ENCODE peak calls at places on chromosomes 13 and 19, in nine cellular contexts. P, G, R, K, D, N, V, Z and U are unnamed samples.
A peak's percentile ranks its signal among the peaks of the same experiment; 100 is the strongest.

GRCh38 chr19:3184847-3185481 is 766 bp upstream of the NCLN start:
- DNase-seq in P (peak; percentile 79), G (no peak), R (peak; percentile 82), K (peak; percentile 73), D (peak; percentile 51), N (peak; percentile 70), V (no peak), Z (peak; percentile 75), U (peak; percentile 59)

GRCh38 chr19:51389143-51389542 is 1.2 kb downstream of the C19orf84 start:
- DNase-seq in P (no peak), G (no peak), R (no peak), K (no peak), D (no peak), N (no peak), V (no peak), Z (no peak), U (no peak)

GRCh38 chr13:105991622-105992254 is 543.7 kb downstream of the EFNB2 start:
- DNase-seq in P (peak; percentile 41), G (no peak), R (no peak), K (peak; percentile 61), D (peak; percentile 26), N (no peak), V (no peak), Z (peak; percentile 82), U (no peak)

GRCh38 chr13:109516196-109516595 is 270.2 kb downstream of the IRS2 start:
- DNase-seq in P (no peak), G (no peak), R (no peak), K (no peak), D (no peak), N (no peak), V (no peak), Z (no peak), U (no peak)

GRCh38 chr19:3338541-3339181 is 27.7 kb upstream of the NFIC start:
- DNase-seq in P (peak; percentile 65), G (no peak), R (no peak), K (peak; percentile 87), D (no peak), N (peak; percentile 32), V (peak; percentile 86), Z (peak; percentile 84), U (peak; percentile 77)

GRCh38 chr13:78602561-78603239 is 652 bp downstream of the POU4F1 start:
- DNase-seq in P (no peak), G (no peak), R (peak; percentile 48), K (no peak), D (no peak), N (no peak), V (no peak), Z (no peak), U (no peak)

GRCh38 chr13:110832205-110832479 is 82.7 kb downstream of the ANKRD10 start:
- DNase-seq in P (no peak), G (no peak), R (no peak), K (no peak), D (no peak), N (no peak), V (no peak), Z (no peak), U (no peak)

GRCh38 chr19:4597975-4598671 is 38.6 kb upstream of the SEMA6B start:
- DNase-seq in P (no peak), G (no peak), R (peak; percentile 87), K (peak; percentile 34), D (no peak), N (no peak), V (no peak), Z (no peak), U (no peak)

GRCh38 chr19:21877976-21878375 is 42.0 kb upstream of the ZNF43 start:
- DNase-seq in P (no peak), G (no peak), R (no peak), K (no peak), D (no peak), N (no peak), V (no peak), Z (no peak), U (no peak)

GRCh38 chr19:58518261-58519086 is 1.1 kb downstream of the ZBTB45 start:
- DNase-seq in P (no peak), G (no peak), R (no peak), K (no peak), D (no peak), N (no peak), V (no peak), Z (no peak), U (no peak)

GRCh38 chr13:111354789-111355188 is 34.3 kb downstream of the TEX29 start:
- DNase-seq in P (peak; percentile 14), G (no peak), R (no peak), K (no peak), D (no peak), N (no peak), V (no peak), Z (no peak), U (no peak)

GRCh38 chr19:6313398-6313969 is 19.9 kb downstream of the ACER1 start:
- DNase-seq in P (no peak), G (no peak), R (no peak), K (no peak), D (no peak), N (no peak), V (no peak), Z (no peak), U (no peak)

GRCh38 chr19:53892301-53892980 is 10.4 kb downstream of the PRKCG start:
- DNase-seq in P (no peak), G (no peak), R (peak; percentile 8), K (no peak), D (no peak), N (no peak), V (no peak), Z (no peak), U (no peak)

GRCh38 chr19:32318884-32319520 is 26.4 kb upstream of the ZNF507 start:
- DNase-seq in P (no peak), G (no peak), R (peak; percentile 83), K (no peak), D (no peak), N (no peak), V (no peak), Z (no peak), U (no peak)

DNA sequence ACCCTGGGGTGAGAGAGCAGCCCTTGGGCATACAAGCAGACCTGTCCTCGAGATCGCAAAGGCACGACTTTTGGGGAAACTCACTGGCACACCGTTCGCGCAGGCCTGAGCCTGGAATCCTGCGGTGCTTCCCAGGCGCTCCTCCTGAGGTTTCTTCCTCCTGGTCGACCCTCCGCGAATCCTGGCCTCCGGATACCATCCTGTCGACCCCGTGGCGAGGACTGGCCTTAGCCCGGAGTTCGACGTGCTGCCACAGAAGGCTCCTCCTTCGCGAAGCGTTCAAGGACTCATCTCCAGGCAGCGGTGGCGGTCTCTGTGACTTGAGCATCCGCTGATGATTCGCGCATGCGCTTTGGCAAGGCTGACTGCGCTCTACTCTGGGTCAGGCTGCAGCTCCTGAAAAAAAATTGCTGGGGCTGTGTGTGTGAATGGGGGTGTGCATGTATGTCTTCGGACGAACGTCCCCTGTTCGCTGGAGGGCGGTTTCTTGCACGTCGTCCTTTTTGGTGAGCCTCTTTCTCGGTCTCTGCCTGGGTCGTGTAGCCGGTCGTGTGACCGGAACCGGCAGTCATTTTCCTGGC is 64.4 kb upstream of the ZNF527 start:
- DNase-seq in P (no peak), G (no peak), R (no peak), K (no peak), D (no peak), N (no peak), V (no peak), Z (no peak), U (no peak)
- H3K4me1 ChIP-seq in P (no peaks in the 10 kb centered on the region), G (no peaks in the 10 kb centered on the region), R (no peaks in the 10 kb centered on the region), K (no peaks in the 10 kb centered on the region), D (no peaks in the 10 kb centered on the region), N (no peaks in the 10 kb centered on the region), V (no peaks in the 10 kb centered on the region), Z (no peaks in the 10 kb centered on the region), U (no peaks in the 10 kb centered on the region)

GRCh38 chr19:38266070-38266469 is 1.7 kb downstream of the SPINT2 start:
- DNase-seq in P (no peak), G (no peak), R (no peak), K (no peak), D (no peak), N (no peak), V (no peak), Z (no peak), U (no peak)
- H3K4me1 ChIP-seq in P (no peaks in the 10 kb centered on the region), G (peaks cover 43% of the 10 kb centered on the region), R (peaks cover 55% of the 10 kb centered on the region), K (peaks cover 54% of the 10 kb centered on the region), D (no peaks in the 10 kb centered on the region), N (peaks cover 13% of the 10 kb centered on the region), V (peaks cover 52% of the 10 kb centered on the region), Z (peaks cover 69% of the 10 kb centered on the region), U (peaks cover 17% of the 10 kb centered on the region)

GRCh38 chr13:52646967-52647366 is 4.7 kb downstream of the HNRNPA1L2 start:
- DNase-seq in P (no peak), G (no peak), R (no peak), K (no peak), D (no peak), N (no peak), V (no peak), Z (no peak), U (no peak)

GRCh38 chr13:52650731-52651130 is 1.9 kb upstream of the SUGT1 start:
- DNase-seq in P (no peak), G (no peak), R (no peak), K (no peak), D (no peak), N (no peak), V (no peak), Z (no peak), U (no peak)

GRCh38 chr13:52652980-52653303 is 306 bp downstream of the SUGT1 start:
- DNase-seq in P (no peak), G (no peak), R (no peak), K (no peak), D (no peak), N (no peak), V (no peak), Z (no peak), U (no peak)

GRCh38 chr13:52651880-52652169 is 811 bp upstream of the SUGT1 start:
- DNase-seq in P (no peak), G (no peak), R (no peak), K (no peak), D (no peak), N (no peak), V (no peak), Z (no peak), U (no peak)

DNA sequence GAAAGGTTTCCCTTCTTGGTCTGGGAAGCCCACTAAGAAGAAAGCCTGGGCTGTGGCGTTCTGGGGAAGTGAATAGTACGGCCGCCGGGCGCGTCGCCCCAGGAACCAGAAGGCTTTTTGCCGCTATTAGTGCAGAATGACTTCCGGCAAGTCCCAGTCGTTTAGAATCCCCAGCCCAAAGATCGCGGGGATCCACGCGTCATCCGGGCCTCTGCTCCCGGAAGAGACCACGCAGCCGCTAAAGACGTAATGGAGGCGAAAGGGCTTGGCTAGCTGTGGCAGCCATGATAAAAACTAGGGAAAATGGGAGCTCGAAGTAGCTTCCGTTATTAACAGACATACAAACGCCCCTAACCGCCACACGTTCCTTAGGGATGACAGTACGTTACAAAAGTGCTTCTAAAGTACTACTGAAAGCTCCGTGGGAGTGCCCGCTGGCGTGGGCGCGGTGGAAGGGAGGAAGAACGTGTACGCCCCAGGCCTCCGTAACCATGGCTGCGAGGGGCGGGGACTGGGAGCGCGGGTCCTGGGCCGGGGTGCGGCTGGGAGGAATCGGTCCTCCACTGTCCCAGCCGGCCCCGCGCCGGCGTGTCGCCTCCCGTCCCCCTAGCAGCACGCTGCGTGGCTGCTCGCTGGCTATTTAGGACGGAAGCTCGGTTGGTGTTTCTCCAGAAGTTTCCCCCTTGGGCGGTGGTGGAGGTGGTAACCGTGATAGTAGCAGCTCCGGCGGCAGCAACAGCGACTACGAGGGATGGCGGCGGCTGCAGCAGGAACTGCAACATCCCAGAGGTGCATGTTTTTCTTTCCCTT is at the start of gene SUGT1:
- DNase-seq in P (peak; percentile 97), G (peak; percentile 98), R (peak; percentile 97), K (peak; percentile 98), D (peak; percentile 93), N (peak; percentile 98), V (peak; percentile 98), Z (peak; percentile 97), U (peak; percentile 91)
- H3K4me1 ChIP-seq in P (peaks cover 12% of the 10 kb centered on the region), G (peaks cover 36% of the 10 kb centered on the region), R (peaks cover 15% of the 10 kb centered on the region), K (peaks cover 13% of the 10 kb centered on the region), D (no peaks in the 10 kb centered on the region), N (peaks cover 59% of the 10 kb centered on the region), V (peaks cover 29% of the 10 kb centered on the region), Z (peaks cover 41% of the 10 kb centered on the region), U (peaks cover 43% of the 10 kb centered on the region)

GRCh38 chr19:38298841-38299680 is 5.0 kb upstream of the C19orf33 start:
- DNase-seq in P (no peak), G (no peak), R (no peak), K (no peak), D (no peak), N (no peak), V (no peak), Z (no peak), U (no peak)
- H3K4me1 ChIP-seq in P (no peaks in the 10 kb centered on the region), G (peaks cover 35% of the 10 kb centered on the region), R (peaks cover 9% of the 10 kb centered on the region), K (peaks cover 13% of the 10 kb centered on the region), D (no peaks in the 10 kb centered on the region), N (peaks cover under 1% of the 10 kb centered on the region), V (peaks cover 7% of the 10 kb centered on the region), Z (peaks cover 9% of the 10 kb centered on the region), U (no peaks in the 10 kb centered on the region)